ENCODE peak calls at places on chromosomes 5 and 9, in four cellular contexts. J, F, R and Q are unnamed samples.

GRCh38 chr5:171907731-171908343 is 98.6 kb downstream of the FBXW11 start:
- DNase-seq in J (no peak), F (no peak), R (no peak), Q (no peak)

GRCh38 chr9:70902171-70902570 is 219.2 kb downstream of the TRPM3 start:
- DNase-seq in J (no peak), F (no peak), R (no peak), Q (no peak)

GRCh38 chr9:113934167-113934566 is 58.1 kb downstream of the ZNF618 start:
- DNase-seq in J (no peak), F (no peak), R (no peak), Q (no peak)

GRCh38 chr5:45288746-45289145 is 407.4 kb downstream of the HCN1 start:
- DNase-seq in J (no peak), F (no peak), R (no peak), Q (no peak)

GRCh38 chr5:9339206-9339818 is 206.6 kb downstream of the SEMA5A start:
- DNase-seq in J (no peak), F (no peak), R (no peak), Q (no peak)

GRCh38 chr9:129081388-129081889 is 528 bp downstream of the DOLPP1 start:
- DNase-seq in J (no peak), F (no peak), R (no peak), Q (no peak)

GRCh38 chr5:173639-174600 is 17.4 kb upstream of the LRRC14B start:
- DNase-seq in J (peak; percentile 23), F (peak; percentile 54), R (no peak), Q (no peak)

GRCh38 chr5:5464036-5464715 is 41.7 kb downstream of the ICE1 start:
- DNase-seq in J (no peak), F (no peak), R (no peak), Q (peak; percentile 55)

GRCh38 chr5:72817076-72817476 is 615 bp downstream of the TNPO1 start:
- DNase-seq in J (peak; percentile 78), F (no peak), R (peak; percentile 63), Q (peak; percentile 64)

GRCh38 chr5:147821791-147822190 is 9.7 kb downstream of the SPINK1 start:
- DNase-seq in J (no peak), F (no peak), R (peak; percentile 51), Q (no peak)
- H3K27ac ChIP-seq in J (no peak overlapping the region), F (no peak overlapping the region), R (no peak overlapping the region), Q (no peak overlapping the region)

GRCh38 chr9:130286781-130287428 is 21.3 kb downstream of the HMCN2 start:
- DNase-seq in J (no peak), F (no peak), R (no peak), Q (no peak)
- H3K27ac ChIP-seq in J (no peak overlapping the region), F (no peak overlapping the region), R (no peak overlapping the region), Q (peak overlapping the region; percentile 71)

DNA sequence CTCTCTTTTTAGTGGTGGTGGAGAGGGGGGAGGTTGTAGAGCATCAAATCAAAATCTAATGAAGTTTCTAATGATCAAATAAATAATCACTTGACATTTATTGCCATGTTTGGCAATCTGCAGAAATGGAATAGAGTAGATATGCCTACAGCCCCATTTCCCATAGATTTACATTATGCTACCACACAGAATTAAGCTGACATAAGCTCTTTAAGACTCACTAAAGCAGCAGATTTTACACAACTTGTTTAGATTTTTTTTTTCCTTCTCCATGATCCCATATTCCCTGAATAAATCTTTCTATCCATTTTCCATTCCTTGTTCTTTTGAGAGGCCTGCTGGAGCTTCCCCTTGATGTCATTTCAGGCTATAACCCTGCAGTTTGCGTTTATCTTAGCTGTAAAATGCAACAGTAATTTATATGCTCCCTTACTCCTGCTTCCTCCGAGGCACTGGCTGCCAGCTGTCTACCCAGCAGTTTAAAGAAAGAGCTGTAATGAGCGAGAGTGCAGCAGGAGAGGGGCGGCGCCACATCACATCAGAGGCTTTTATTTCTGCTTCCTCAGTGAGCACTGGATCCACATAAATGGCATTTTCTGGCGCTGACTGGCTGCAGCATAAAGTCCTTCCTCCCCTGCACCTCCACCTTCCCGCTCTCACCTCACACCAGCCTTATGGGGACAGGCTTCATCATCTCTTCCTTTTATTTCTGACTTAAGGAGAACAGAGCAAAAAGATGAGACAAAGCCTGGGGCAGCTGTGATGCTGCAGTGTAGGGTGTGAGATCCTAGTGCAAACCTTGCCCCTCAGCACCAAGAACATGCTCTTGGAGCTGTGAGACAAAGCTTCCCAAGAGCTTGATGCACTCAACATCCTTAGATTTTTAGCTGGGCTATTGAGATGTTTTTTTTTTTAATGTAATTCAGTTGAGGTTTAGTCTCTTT is 829.4 kb upstream of the ZNF608 start:
- DNase-seq in J (no peak), F (no peak), R (no peak), Q (no peak)
- H3K27ac ChIP-seq in J (no peak overlapping the region), F (no peak overlapping the region), R (no peak overlapping the region), Q (no peak overlapping the region)

DNA sequence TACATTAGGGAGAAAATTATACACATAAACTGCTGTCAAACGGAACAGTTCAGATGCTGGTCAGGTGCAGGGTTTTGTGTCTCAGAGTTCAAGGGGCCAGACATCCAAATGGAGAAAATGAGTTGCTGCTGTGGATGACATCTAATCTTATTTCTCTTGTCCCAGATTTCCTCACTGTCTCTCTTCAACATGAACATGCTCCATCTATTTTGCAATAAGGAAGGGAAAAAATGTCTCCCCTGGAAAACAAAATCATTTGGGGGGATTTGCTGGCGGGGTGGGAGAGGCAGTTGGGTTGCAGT is 51.2 kb downstream of the SHB start:
- DNase-seq in J (no peak), F (no peak), R (no peak), Q (no peak)
- H3K27ac ChIP-seq in J (peak overlapping the region; percentile 37), F (peak overlapping the region; percentile 98), R (peak overlapping the region; percentile 62), Q (no peak overlapping the region)

GRCh38 chr5:137842296-137842695 is 25.4 kb upstream of the MYOT start:
- DNase-seq in J (no peak), F (no peak), R (no peak), Q (no peak)
- H3K27ac ChIP-seq in J (no peak overlapping the region), F (no peak overlapping the region), R (no peak overlapping the region), Q (no peak overlapping the region)

GRCh38 chr9:84668204-84669007 is 1.1 kb upstream of the NTRK2 start:
- DNase-seq in J (peak; percentile 88), F (no peak), R (peak; percentile 68), Q (peak; percentile 35)
- H3K27ac ChIP-seq in J (peak overlapping the region; percentile 91), F (no peak overlapping the region), R (no peak overlapping the region), Q (peak overlapping the region; percentile 5)

DNA sequence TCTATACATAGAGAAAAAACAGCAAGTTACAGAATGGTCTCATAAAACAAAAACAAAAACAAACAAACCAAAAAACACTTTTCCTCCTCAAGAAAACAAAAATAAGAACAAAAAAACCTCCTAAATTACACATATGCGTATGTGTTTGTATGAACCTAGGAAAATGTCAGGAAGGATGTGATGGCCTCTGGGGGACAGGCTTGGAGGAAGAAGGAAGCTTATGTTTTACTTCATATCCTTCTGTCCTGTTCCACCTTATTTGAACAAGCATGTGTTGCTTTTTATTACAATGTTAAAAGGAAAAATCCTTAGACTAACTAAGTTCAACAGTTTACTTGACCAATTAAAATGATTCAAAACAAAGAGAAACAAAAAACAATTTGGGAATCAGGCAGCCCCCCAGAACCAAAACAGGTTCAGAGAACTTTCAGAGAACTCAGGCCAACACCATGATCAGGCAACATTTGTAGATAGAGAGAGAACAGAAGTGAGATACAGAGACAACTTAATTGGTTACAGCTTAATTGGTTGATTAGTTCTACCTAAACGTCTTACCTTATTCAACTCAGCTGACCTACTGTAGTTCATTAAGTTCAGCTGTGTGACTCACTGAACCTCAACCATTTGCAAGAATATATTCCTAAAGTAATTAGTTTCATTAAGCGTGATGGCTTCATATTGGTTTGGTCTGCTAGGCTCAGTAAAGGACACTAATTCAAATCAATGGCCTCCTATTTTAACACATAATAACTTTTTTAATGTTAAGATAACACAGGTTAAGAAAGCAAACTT is 10.1 kb downstream of the SPAAR start:
- DNase-seq in J (no peak), F (no peak), R (no peak), Q (no peak)
- H3K27ac ChIP-seq in J (peak overlapping the region; percentile 5), F (no peak overlapping the region), R (no peak overlapping the region), Q (peak overlapping the region; percentile 15)

DNA sequence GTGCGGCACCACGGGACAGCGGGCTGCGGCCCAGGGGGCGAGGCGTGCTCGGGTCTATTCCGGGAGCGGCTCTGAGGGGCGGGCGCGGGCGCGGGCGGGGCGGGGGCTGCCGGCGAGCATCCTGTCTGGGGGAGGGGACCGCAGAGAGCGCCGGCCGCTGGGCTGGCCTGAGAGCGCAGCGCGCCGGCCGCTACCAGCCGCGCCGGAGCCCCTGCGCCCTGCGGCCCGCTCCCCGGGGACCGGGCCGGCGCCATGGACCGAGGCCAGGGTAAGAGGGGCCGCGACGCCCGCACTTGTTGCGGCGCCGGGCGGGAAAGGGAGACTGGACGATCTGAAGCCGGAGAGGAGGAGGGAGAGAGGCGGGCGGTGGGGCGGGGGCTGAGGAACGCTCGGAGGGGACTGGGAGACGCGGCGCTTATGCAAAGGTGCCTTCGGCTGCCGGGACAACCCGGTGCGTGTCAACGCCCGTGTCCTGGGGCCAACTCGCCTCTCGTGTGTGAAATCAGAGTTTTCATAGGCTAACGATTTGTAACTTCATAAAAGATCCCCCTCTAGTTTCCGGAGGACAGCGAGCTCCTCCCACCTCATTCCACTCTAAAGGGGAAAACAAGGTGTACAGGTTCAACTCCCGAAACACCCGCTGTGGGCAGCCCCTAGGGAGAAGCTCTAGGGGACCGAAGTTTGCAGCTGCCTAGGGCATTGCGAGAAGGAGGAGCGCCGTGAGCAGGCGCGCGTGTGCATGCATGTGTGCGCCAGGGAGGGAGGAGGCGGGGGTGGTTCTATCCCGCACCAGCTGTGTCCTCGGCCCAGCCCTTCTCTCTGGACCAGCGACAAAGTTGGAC is at the start of gene AFAP1L1:
- DNase-seq in J (peak; percentile 84), F (no peak), R (peak; percentile 38), Q (peak; percentile 84)
- H3K27ac ChIP-seq in J (peak within 1 kb of the TSS; percentile 69), F (peak within 1 kb of the TSS; percentile 66), R (no peak within 1 kb of the TSS), Q (peak within 1 kb of the TSS; percentile 80)

GRCh38 chr5:173091981-173092380 is 35.8 kb downstream of the CREBRF start:
- DNase-seq in J (no peak), F (no peak), R (no peak), Q (no peak)
- H3K27ac ChIP-seq in J (no peak overlapping the region), F (no peak overlapping the region), R (no peak overlapping the region), Q (no peak overlapping the region)

DNA sequence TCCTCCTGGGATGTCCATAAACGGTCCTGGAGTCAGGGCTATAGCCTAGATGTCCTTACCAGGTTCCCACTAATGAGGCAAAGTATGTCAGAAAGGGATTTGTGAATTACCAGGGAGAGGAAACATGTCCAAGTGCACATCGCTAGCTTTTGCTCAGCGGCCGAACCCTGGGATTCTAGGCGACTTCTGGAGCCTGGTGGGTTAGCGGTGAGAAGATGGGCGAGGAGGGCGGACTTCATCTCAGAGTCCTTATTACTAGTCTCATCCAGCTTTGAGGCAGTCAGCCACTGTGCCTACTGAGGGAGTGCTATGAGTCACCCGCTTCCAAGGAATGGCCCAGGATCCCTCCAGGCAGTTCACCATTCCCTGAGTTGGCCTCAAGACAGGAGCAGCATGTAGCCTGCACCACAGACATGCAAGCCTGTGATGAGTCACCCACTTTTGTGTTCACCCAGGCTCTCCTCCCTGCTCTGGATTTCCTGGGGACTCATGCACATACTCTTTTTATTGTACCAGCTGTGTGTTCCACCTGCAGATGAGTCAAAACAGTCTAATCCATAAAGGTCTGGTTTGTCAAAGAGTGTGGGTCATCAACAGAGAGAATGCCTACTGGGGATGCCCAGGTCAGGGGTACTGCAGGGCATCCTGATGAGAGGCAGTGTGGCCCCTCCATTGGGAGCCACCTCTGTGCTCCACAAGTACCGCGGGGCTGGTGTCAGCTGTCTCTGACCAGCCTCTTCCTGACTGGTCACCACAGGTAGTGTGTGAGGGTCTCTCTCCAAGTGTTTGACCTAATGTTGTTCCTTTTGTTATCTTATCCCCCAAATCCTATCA is 20.2 kb downstream of the SLC22A5 start:
- DNase-seq in J (peak; percentile 88), F (peak; percentile 100), R (no peak), Q (peak; percentile 74)
- H3K27ac ChIP-seq in J (peak overlapping the region; percentile 73), F (peak overlapping the region; percentile 93), R (no peak overlapping the region), Q (peak overlapping the region; percentile 87)